ENCODE peak calls at places on chromosomes 4 and X, in nine cellular contexts. I, A, P, T, Z, Y, X, N and V are unnamed samples.

GRCh38 chrX:118528089-118528753 is 32.6 kb downstream of the DOCK11 start:
- DNase-seq in N (no peak), T (no peak), I (no peak), A (no peak), Z (no peak), Y (no peak), X (no peak), P (no peak), V (no peak)

GRCh38 chrX:108268434-108269080 is 169.7 kb downstream of the COL4A6 start:
- DNase-seq in T (no peak), I (no peak), A (no peak), N (no peak), Y (no peak), X (no peak), P (no peak), Z (peak; percentile 19), V (no peak)

GRCh38 chr4:165364452-165365080 is 14.2 kb upstream of the CPE start:
- DNase-seq in I (no peak), X (no peak), P (no peak), Y (no peak), T (peak; percentile 24), A (no peak), N (no peak), Z (peak; percentile 59), V (no peak)

GRCh38 chr4:174648859-174649258 is 126.6 kb upstream of the HPGD start:
- DNase-seq in Z (no peak), A (no peak), I (no peak), P (no peak), T (no peak), N (no peak), X (no peak), Y (no peak), V (no peak)

GRCh38 chr4:101211146-101211553 is 136.2 kb downstream of the PPP3CA start:
- DNase-seq in N (no peak), I (no peak), P (no peak), Z (peak; percentile 27), Y (peak; percentile 20), X (no peak), A (no peak), T (no peak), V (no peak)

GRCh38 chr4:143921160-143921559 is 15.8 kb upstream of the GYPE start:
- DNase-seq in A (no peak), Z (no peak), N (no peak), X (no peak), I (no peak), T (no peak), P (no peak), Y (no peak), V (no peak)

GRCh38 chr4:73704314-73705055 is 35.9 kb upstream of the CXCL8 start:
- DNase-seq in T (peak; percentile 99), I (peak; percentile 87), Y (peak; percentile 99), N (peak; percentile 51), Z (peak; percentile 100), P (peak; percentile 93), A (peak; percentile 85), X (no peak), V (peak; percentile 99)

GRCh38 chrX:49187028-49187394 is 838 bp upstream of the PRICKLE3 start:
- DNase-seq in X (peak; percentile 51), Z (no peak), A (no peak), T (no peak), N (no peak), Y (no peak), P (no peak), I (no peak), V (no peak)

GRCh38 chrX:155179343-155179997 is 36.8 kb upstream of the VBP1 start:
- DNase-seq in A (no peak), T (no peak), Y (no peak), I (no peak), N (no peak), X (no peak), Z (peak; percentile 0), P (no peak), V (no peak)

GRCh38 chrX:149040873-149041535 is 464.1 kb downstream of the IDS start:
- DNase-seq in N (no peak), P (no peak), X (no peak), T (no peak), A (no peak), I (no peak), Z (peak; percentile 22), Y (no peak), V (no peak)

GRCh38 chr4:1593881-1594345 is 90.2 kb downstream of the FAM53A start:
- DNase-seq in X (peak; percentile 75), N (peak; percentile 15), Y (no peak), A (no peak), P (no peak), Z (no peak), I (peak; percentile 40), T (no peak), V (no peak)

GRCh38 chrX:46979340-46979739 is 67.1 kb downstream of the JADE3 start:
- DNase-seq in N (no peak), X (no peak), Z (peak; percentile 81), A (no peak), T (peak; percentile 62), I (no peak), Y (peak; percentile 20), P (no peak), V (no peak)

GRCh38 chrX:116972362-116972761 is 509.6 kb upstream of the CT83 start:
- DNase-seq in N (no peak), Y (no peak), T (no peak), Z (no peak), I (no peak), P (no peak), X (no peak), A (no peak), V (no peak)

GRCh38 chrX:131795442-131796229 is 227.5 kb upstream of the STK26 start:
- DNase-seq in X (no peak), Z (no peak), I (no peak), P (no peak), A (no peak), N (no peak), T (no peak), Y (no peak), V (no peak)

GRCh38 chr4:1601852-1602525 is 82.1 kb downstream of the FAM53A start:
- DNase-seq in X (no peak), A (no peak), T (no peak), N (peak; percentile 13), Z (no peak), I (peak; percentile 33), Y (no peak), P (no peak), V (no peak)

GRCh38 chr4:52622564-52622963 is 36.5 kb downstream of the USP46 start:
- DNase-seq in Y (no peak), Z (no peak), T (no peak), X (no peak), A (no peak), P (no peak), I (no peak), N (no peak), V (no peak)

GRCh38 chr4:66558651-66559050 is 888.4 kb upstream of the EPHA5 start:
- DNase-seq in Y (no peak), A (no peak), Z (peak; percentile 70), X (no peak), N (no peak), T (peak; percentile 5), P (no peak), I (no peak), V (no peak)

GRCh38 chrX:134004038-134004437 is 18.6 kb upstream of the GPC3 start:
- DNase-seq in A (no peak), T (peak; percentile 42), Y (no peak), Z (peak; percentile 36), N (no peak), X (no peak), I (no peak), P (no peak), V (no peak)

DNA sequence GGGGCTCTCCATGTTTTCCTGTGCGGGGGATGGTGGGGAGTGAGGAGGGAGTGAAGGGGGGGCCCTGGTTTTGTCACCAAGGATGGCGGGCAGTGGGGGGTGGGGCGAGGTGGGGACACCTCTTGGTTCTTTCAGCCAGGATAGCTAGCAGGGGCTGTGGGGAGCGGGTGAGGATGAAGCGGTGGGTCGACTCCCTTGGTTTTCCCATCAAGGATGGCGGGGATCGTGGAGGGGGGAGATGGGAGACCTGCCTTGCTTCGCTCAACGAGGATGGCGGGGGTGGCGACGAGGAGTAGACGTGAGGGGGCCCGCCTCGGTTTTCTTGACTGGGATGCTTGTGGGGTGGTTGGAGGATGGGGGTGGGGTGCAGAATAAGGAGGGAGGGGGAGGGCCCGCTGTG is 633 bp downstream of the FHL1 start:
- DNase-seq in A (no peak), I (peak; percentile 74), P (no peak), Z (no peak), Y (no peak), T (no peak), N (peak; percentile 45), X (no peak), V (no peak)
- H3K4me3 ChIP-seq in A (peak overlapping the region; percentile 87), I (peak overlapping the region; percentile 73), P (peak overlapping the region; percentile 92), Z (peak overlapping the region; percentile 58), Y (peak overlapping the region; percentile 53), T (peak overlapping the region; percentile 53), N (peak overlapping the region; percentile 74), X (peak overlapping the region; percentile 32), V (peak overlapping the region; percentile 46)

DNA sequence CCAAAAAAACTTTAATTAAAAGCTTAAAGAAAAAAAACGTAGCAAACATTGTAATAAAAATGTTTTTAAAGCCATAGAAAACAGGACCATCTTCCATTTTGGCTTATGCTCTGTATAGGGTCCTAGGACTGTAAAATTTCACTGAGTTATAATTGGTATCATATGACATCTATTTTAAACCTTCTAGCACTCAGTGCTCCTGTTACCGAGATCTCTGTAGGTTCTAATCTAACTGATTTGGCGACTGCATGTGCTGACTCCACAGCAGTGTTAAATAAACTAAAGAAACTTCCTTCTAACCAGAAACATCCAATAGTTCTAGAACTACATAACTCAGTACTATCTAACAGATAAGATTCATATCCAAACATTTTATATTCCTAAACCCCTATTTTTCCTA is at the start of gene ASB11:
- DNase-seq in N (no peak), T (no peak), P (no peak), X (no peak), I (no peak), A (no peak), Y (no peak), Z (no peak), V (no peak)
- TF ChIP-seq CTCF in N (no peak), T (no peak), P (no peak), X (no peak), I (no peak), A (no peak), Y (no peak), Z (no peak), V (no peak)

GRCh38 chr4:137531951-137532868 is at the start of gene PCDH18:
- DNase-seq in P (peak; percentile 96), A (peak; percentile 97), I (peak; percentile 97), Y (peak; percentile 92), Z (peak; percentile 99), T (peak; percentile 98), X (no peak), N (peak; percentile 87), V (peak; percentile 79)
- H3K4me3 ChIP-seq in P (peak within 1 kb of the TSS; percentile 74), A (peak within 1 kb of the TSS; percentile 62), I (peak within 1 kb of the TSS; percentile 61), Y (peak within 1 kb of the TSS; percentile 66), Z (peak within 1 kb of the TSS; percentile 98), T (peak within 1 kb of the TSS; percentile 90), X (no peak within 1 kb of the TSS), N (peak within 1 kb of the TSS; percentile 62), V (peak within 1 kb of the TSS; percentile 66)

DNA sequence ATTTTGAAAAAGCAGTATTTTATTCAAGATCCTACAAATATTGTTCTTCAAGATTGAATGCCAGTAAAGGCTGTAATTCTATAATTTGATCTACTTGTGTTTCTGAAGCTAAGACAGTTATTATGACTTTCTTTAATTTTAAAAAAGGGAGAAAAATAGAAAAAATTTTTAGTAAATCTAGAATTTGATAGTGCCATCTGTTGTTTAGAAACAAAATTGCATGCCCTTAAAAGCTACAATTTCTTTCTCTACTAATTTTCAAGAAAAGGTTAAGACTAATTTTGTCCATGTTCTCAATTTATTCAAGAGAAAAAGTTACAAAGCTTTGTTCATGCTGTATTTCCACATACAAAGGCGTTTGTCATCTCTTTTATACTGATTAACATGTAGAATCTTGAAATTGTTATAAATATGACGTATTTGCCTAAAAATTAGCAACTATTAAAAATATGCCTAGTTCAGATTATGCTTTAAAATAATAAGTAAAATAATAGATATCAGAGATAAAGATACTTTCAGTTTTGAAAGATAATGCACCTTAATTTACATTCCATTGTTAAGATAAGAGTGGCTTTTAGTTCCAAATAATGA is 25.6 kb upstream of the MMRN1 start:
- DNase-seq in Y (no peak), A (no peak), P (no peak), N (no peak), X (no peak), T (peak; percentile 1), Z (peak; percentile 25), I (no peak), V (no peak)
- TF ChIP-seq CTCF in Y (peak; percentile 26), A (no peak), P (peak; percentile 17), N (peak; percentile 45), X (peak; percentile 13), T (peak; percentile 66), Z (peak; percentile 51), I (no peak), V (peak; percentile 41)